ENCODE peak calls at places on chromosomes 1 and 21, in nine cellular contexts. S is activated CD4-positive, alpha-beta T cell treated with anti-CD3 and anti-CD28 coated beads for 48 hours; W is LoVo; Q is stimulated activated naive CD8-positive, alpha-beta T cell treated with anti-CD3 and anti-CD28 coated beads, Interleukin-15, Interleukin-2, amounts not matched to agents 100 U/mL and 50 U/mL, for 24 hours; T is NCI-H1694 treated with DMSO at 0.1 percent for 48 hours; C is stimulated activated CD4-positive, alpha-beta T cell treated with anti-CD3 and anti-CD28 coated beads, Interleukin-12 subunit alpha, Interleukin-12 subunit beta, amount 100 ng/mL, for 4 hours; F is C1 segment of cervical spinal cord; M is NCI-H1105 treated with DMSO at 0.1 percent for 48 hours; G is RWPE1. Y is an unnamed sample.
A peak's percentile ranks its signal among the peaks of the same experiment; 100 is the strongest.

GRCh38 chr21:17829472-17829871 is 10.3 kb upstream of the C21orf91 start:
- DNase-seq in G (no peak), M (no peak), T (no peak), W (no peak), F (no peak), Q (no peak), C (no peak), S (no peak), Y (no peak)

GRCh38 chr1:52927219-52928082 is at the start of gene SCP2:
- DNase-seq in G (peak; percentile 77), M (peak; percentile 69), C (peak; percentile 77), W (peak; percentile 80), S (peak; percentile 84), Q (peak; percentile 77), T (peak; percentile 44), F (peak; percentile 51), Y (no peak)

GRCh38 chr1:201850053-201850397 is 21.1 kb downstream of the IPO9 start:
- DNase-seq in Q (no peak), T (no peak), W (no peak), G (peak; percentile 51), F (no peak), M (no peak), S (no peak), C (no peak), Y (peak; percentile 67)

GRCh38 chr1:2190491-2190976 is 4.0 kb downstream of the FAAP20 start:
- DNase-seq in S (no peak), C (no peak), W (no peak), T (no peak), Q (no peak), M (no peak), G (no peak), F (no peak), Y (no peak)

GRCh38 chr1:213934642-213935041 is 53.1 kb upstream of the PROX1 start:
- DNase-seq in M (peak; percentile 97), T (no peak), F (no peak), C (no peak), S (no peak), G (peak; percentile 14), W (peak; percentile 44), Q (no peak), Y (peak; percentile 73)

GRCh38 chr1:2229032-2229920 is 1.2 kb downstream of the SKI start:
- DNase-seq in C (peak; percentile 49), M (peak; percentile 69), Q (peak; percentile 62), S (peak; percentile 71), F (peak; percentile 62), T (peak; percentile 15), G (peak; percentile 20), W (peak; percentile 20), Y (no peak)

GRCh38 chr21:45323487-45324380 is 36.0 kb upstream of the POFUT2 start:
- DNase-seq in T (no peak), S (no peak), M (no peak), C (no peak), F (no peak), Q (no peak), W (no peak), G (no peak), Y (no peak)

GRCh38 chr1:8825985-8826481 is 8.6 kb upstream of the RERE start:
- DNase-seq in T (no peak), F (no peak), C (no peak), S (no peak), W (peak; percentile 27), Q (no peak), G (no peak), M (no peak), Y (no peak)

GRCh38 chr1:215887618-215888017 is 320.5 kb downstream of the KCTD3 start:
- DNase-seq in Q (no peak), S (no peak), C (no peak), W (no peak), G (no peak), F (no peak), M (peak; percentile 97), T (peak; percentile 56), Y (no peak)

GRCh38 chr21:42609806-42610205 is 43.6 kb upstream of the PDE9A start:
- DNase-seq in Q (peak; percentile 75), C (no peak), S (peak; percentile 70), W (no peak), T (no peak), F (no peak), M (no peak), G (no peak), Y (no peak)

GRCh38 chr1:164250365-164250764 is 308.6 kb upstream of the PBX1 start:
- DNase-seq in W (no peak), G (no peak), C (no peak), T (no peak), M (no peak), Q (no peak), S (no peak), F (no peak), Y (no peak)

GRCh38 chr1:147882535-147882934 is 20.1 kb upstream of the GJA8 start:
- DNase-seq in M (no peak), F (no peak), T (no peak), C (no peak), S (no peak), W (no peak), G (no peak), Q (no peak), Y (no peak)

GRCh38 chr1:10459185-10459584 is 9.4 kb downstream of the CORT start:
- DNase-seq in F (no peak), G (peak; percentile 75), Q (no peak), C (no peak), T (no peak), W (peak; percentile 15), M (no peak), S (no peak), Y (peak; percentile 74)

GRCh38 chr1:208270679-208271111 is 26.5 kb upstream of the PLXNA2 start:
- DNase-seq in W (no peak), S (no peak), F (no peak), G (no peak), Q (no peak), T (peak; percentile 91), C (no peak), M (peak; percentile 91), Y (no peak)

GRCh38 chr1:58929667-58930325 is 145.9 kb upstream of the JUN start:
- DNase-seq in F (no peak), Q (peak; percentile 48), T (no peak), C (peak; percentile 58), G (peak; percentile 70), S (peak; percentile 63), M (no peak), W (peak; percentile 68), Y (no peak)

GRCh38 chr1:239418683-239419082 is 32.3 kb downstream of the CHRM3 start:
- DNase-seq in T (no peak), S (no peak), C (no peak), F (no peak), W (no peak), M (no peak), Q (no peak), G (no peak), Y (no peak)

GRCh38 chr1:10958614-10959013 is 53.8 kb upstream of the TARDBP start:
- DNase-seq in W (no peak), C (no peak), G (no peak), M (peak; percentile 89), T (no peak), S (no peak), Q (no peak), F (no peak), Y (no peak)